ENCODE peak calls at places on chromosomes 13 and 19, in six cellular contexts. C is uterus, M is transverse colon, D is IMR-90, R is heart left ventricle, T is NB4. J is an unnamed sample.

GRCh38 chr19:13169769-13170168 is 19.6 kb downstream of the IER2 start:
- DNase-seq in C (no peak), M (peak), D (peak), R (no peak), T (no peak), J (peak)

GRCh38 chr13:96080676-96081075 is 9.2 kb upstream of the HS6ST3 start:
- DNase-seq in C (no peak), M (no peak), D (no peak), R (no peak), T (no peak), J (no peak)

GRCh38 chr19:34974631-34975030 is 10.6 kb upstream of the ZNF792 start:
- DNase-seq in C (no peak), M (no peak), D (no peak), R (no peak), T (no peak), J (no peak)

GRCh38 chr13:34155931-34156607 is 338.1 kb downstream of the RFC3 start:
- DNase-seq in C (no peak), M (no peak), D (peak), R (no peak), T (no peak), J (peak)

GRCh38 chr19:17686592-17687042 is 1.5 kb downstream of the UNC13A start:
- DNase-seq in C (no peak), M (no peak), D (no peak), R (no peak), T (peak), J (peak)

GRCh38 chr19:37970699-37971098 is 63.7 kb downstream of the SIPA1L3 start:
- DNase-seq in C (no peak), M (no peak), D (no peak), R (no peak), T (no peak), J (no peak)

GRCh38 chr19:45971260-45971902 is 2.3 kb downstream of the NOVA2 start:
- DNase-seq in C (no peak), M (no peak), D (no peak), R (no peak), T (no peak), J (no peak)

GRCh38 chr19:53076984-53077383 is 26.2 kb downstream of the ZNF160 start:
- DNase-seq in C (peak), M (peak), D (peak), R (no peak), T (peak), J (peak)

GRCh38 chr13:110546933-110547332 is 14.6 kb downstream of the RAB20 start:
- DNase-seq in C (peak), M (peak), D (peak), R (peak), T (no peak), J (peak)

GRCh38 chr19:49997709-49998108 is 27.5 kb downstream of the VRK3 start:
- DNase-seq in C (no peak), M (no peak), D (peak), R (no peak), T (peak), J (no peak)

GRCh38 chr19:51096473-51097165 is 11.6 kb downstream of the CTU1 start:
- DNase-seq in C (no peak), M (no peak), D (no peak), R (no peak), T (peak), J (no peak)

GRCh38 chr19:34881982-34882381 is 44.7 kb upstream of the ZNF30 start:
- DNase-seq in C (no peak), M (no peak), D (peak), R (no peak), T (peak), J (no peak)

GRCh38 chr19:29275266-29275665 is 62.3 kb upstream of the UQCRFS1 start:
- DNase-seq in C (no peak), M (no peak), D (no peak), R (no peak), T (no peak), J (no peak)

GRCh38 chr19:49132974-49133609 is 13.7 kb downstream of the PPFIA3 start:
- DNase-seq in C (no peak), M (peak), D (no peak), R (no peak), T (no peak), J (no peak)

GRCh38 chr13:30481241-30481760 is 15.6 kb upstream of the HMGB1 start:
- DNase-seq in C (no peak), M (no peak), D (no peak), R (no peak), T (no peak), J (no peak)

GRCh38 chr13:32910530-32910929 is 105.7 kb upstream of the KL start:
- DNase-seq in C (no peak), M (no peak), D (no peak), R (no peak), T (peak), J (no peak)

GRCh38 chr13:42246541-42246940 is 25.4 kb upstream of the AKAP11 start:
- DNase-seq in C (no peak), M (no peak), D (no peak), R (no peak), T (no peak), J (no peak)

GRCh38 chr13:39037410-39037879 is 444 bp downstream of the PROSER1 start:
- DNase-seq in C (no peak), M (no peak), D (no peak), R (no peak), T (no peak), J (no peak)

GRCh38 chr19:55258476-55258827 is 365 bp downstream of the PPP6R1 start:
- DNase-seq in C (no peak), M (no peak), D (no peak), R (no peak), T (no peak), J (no peak)

GRCh38 chr19:18893573-18894253 is 2.2 kb downstream of the CERS1 start:
- DNase-seq in C (no peak), M (no peak), D (no peak), R (no peak), T (no peak), J (no peak)

GRCh38 chr19:18895828-18896341 is at the start of gene CERS1:
- DNase-seq in C (no peak), M (no peak), D (no peak), R (no peak), T (peak), J (no peak)

GRCh38 chr19:18894254-18895037 is 1.5 kb downstream of the CERS1 start:
- DNase-seq in C (peak), M (no peak), D (peak), R (no peak), T (no peak), J (no peak)

GRCh38 chr19:18896421-18896841 is 473 bp upstream of the CERS1 start:
- DNase-seq in C (no peak), M (no peak), D (no peak), R (no peak), T (no peak), J (no peak)

GRCh38 chr19:18895038-18895827 is 725 bp downstream of the CERS1 start:
- DNase-seq in C (peak), M (peak), D (no peak), R (no peak), T (peak), J (peak)
- TF ChIP-seq POLR2A in C (no peak), M (no peak), D (no peak), R (no peak), T (peak), J (no peak)

DNA sequence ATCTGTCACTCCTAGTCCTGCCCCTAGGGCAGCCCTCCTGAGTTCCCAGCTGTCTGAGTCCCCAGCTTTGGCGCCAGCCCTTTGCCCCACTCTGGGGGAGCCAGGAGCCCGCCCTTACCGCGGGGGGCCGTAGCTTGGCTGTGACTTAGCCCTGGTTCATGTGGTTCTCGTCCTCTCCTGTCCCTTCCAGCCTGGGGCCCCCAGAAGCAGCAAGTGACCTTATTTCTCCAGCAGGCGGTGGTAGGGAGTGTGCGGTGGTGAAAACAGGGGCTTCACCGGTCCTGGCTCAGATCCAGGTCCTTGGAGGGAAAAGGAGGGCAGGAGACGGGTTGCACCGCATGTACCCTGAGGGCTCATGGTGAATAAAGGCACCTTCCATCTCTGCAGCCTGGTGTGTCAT is 7.9 kb downstream of the GIPC3 start:
- DNase-seq in C (no peak), M (no peak), D (no peak), R (no peak), T (no peak), J (no peak)
- TF ChIP-seq CTCF in C (no peak), M (no peak), D (no peak), R (no peak), T (no peak), J (no peak)

GRCh38 chr19:19063183-19064097 is at the start of gene SLC25A42:
- DNase-seq in C (peak), M (peak), D (peak), R (peak), T (peak), J (peak)
- TF ChIP-seq POLR2A in C (peak), M (peak), D (no peak), R (peak), T (peak), J (peak)

GRCh38 chr13:113668491-113668971 is 1.5 kb downstream of the GRK1 start:
- DNase-seq in C (peak), M (peak), D (no peak), R (no peak), T (no peak), J (no peak)
- TF ChIP-seq CTCF in C (no peak), M (no peak), D (no peak), R (no peak), T (no peak), J (no peak)

DNA sequence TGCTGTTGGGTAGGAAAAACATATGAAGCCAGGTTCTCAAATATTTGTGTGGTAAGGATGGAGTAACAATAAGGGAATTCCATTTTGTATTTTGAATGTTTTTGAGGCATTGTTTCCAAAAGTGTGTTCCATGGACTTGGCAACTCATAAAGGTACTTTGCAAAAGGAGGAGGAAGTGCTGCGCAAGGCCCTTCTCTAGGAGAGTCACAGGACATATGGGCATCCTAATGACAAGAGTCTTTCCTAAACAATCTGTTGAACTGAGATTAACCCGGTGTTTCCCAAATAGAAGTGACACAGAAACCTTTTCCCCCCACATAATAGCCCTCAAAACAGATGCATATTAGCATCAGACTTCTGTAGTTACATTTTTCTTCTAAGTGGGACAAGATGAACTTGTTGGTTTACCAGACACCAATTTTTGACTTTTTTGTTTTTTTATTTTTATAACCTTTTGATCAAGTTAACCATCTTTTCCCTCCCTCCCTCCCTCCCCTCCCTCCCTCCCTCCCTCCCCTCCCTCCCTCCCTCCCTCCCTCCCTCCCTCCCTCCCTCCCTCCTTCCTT is 209.3 kb downstream of the PCCA start:
- DNase-seq in C (no peak), M (no peak), D (no peak), R (no peak), T (no peak), J (no peak)
- TF ChIP-seq POLR2A in C (no peak), M (no peak), D (no peak), R (no peak), T (no peak), J (no peak)

GRCh38 chr19:6738726-6739389 is 622 bp upstream of the TRIP10 start:
- DNase-seq in C (peak), M (peak), D (peak), R (peak), T (no peak), J (peak)
- TF ChIP-seq CTCF in C (no peak), M (no peak), D (no peak), R (no peak), T (no peak), J (peak)

GRCh38 chr19:10513223-10513622 is 4.0 kb downstream of the S1PR5 start:
- DNase-seq in C (no peak), M (no peak), D (no peak), R (no peak), T (no peak), J (no peak)
- TF ChIP-seq POLR2A in C (no peak), M (no peak), D (no peak), R (no peak), T (no peak), J (no peak)